ENCODE peak calls at places on chromosomes 16 and 17, in eight cellular contexts. One of them, this sample, is unnamed.
A peak's percentile ranks its signal among the peaks of the same experiment; 100 is the strongest.

GRCh38 chr16:64615647-64616280 is 506.1 kb downstream of the CDH11 start:
- DNase-seq in AG09319: no peak
- DNase-seq in nephron progenitor cell: peak; percentile 41
- DNase-seq in PC-9: no peak
- DNase-seq in dorsolateral prefrontal cortex: no peak
- DNase-seq in prostate gland: no peak
- DNase-seq in CD8-positive, alpha-beta T cell: no peak
- DNase-seq in fibroblast of mammary gland: no peak
- DNase-seq in this sample: no peak

GRCh38 chr17:17364338-17364667 is 61.1 kb downstream of the NT5M start:
- DNase-seq in AG09319: no peak
- DNase-seq in fibroblast of mammary gland: no peak
- DNase-seq in dorsolateral prefrontal cortex: no peak
- DNase-seq in PC-9: no peak
- DNase-seq in nephron progenitor cell: no peak
- DNase-seq in CD8-positive, alpha-beta T cell: no peak
- DNase-seq in prostate gland: no peak
- DNase-seq in this sample: no peak

GRCh38 chr17:58476812-58477211 is 11.4 kb downstream of the HSF5 start:
- DNase-seq in AG09319: no peak
- DNase-seq in prostate gland: no peak
- DNase-seq in CD8-positive, alpha-beta T cell: no peak
- DNase-seq in nephron progenitor cell: no peak
- DNase-seq in PC-9: no peak
- DNase-seq in dorsolateral prefrontal cortex: no peak
- DNase-seq in fibroblast of mammary gland: no peak
- DNase-seq in this sample: no peak

GRCh38 chr16:4200781-4201137 is 41.1 kb downstream of the SRL start:
- DNase-seq in dorsolateral prefrontal cortex: no peak
- DNase-seq in nephron progenitor cell: no peak
- DNase-seq in fibroblast of mammary gland: peak; percentile 42
- DNase-seq in prostate gland: no peak
- DNase-seq in PC-9: no peak
- DNase-seq in CD8-positive, alpha-beta T cell: no peak
- DNase-seq in AG09319: no peak
- DNase-seq in this sample: no peak

GRCh38 chr17:33016920-33017319 is 25.3 kb downstream of the SPACA3 start:
- DNase-seq in dorsolateral prefrontal cortex: no peak
- DNase-seq in prostate gland: no peak
- DNase-seq in PC-9: no peak
- DNase-seq in CD8-positive, alpha-beta T cell: no peak
- DNase-seq in nephron progenitor cell: no peak
- DNase-seq in fibroblast of mammary gland: no peak
- DNase-seq in AG09319: no peak
- DNase-seq in this sample: no peak

GRCh38 chr17:28972437-28972836 is 21.1 kb upstream of the PHF12 start:
- DNase-seq in AG09319: no peak
- DNase-seq in prostate gland: no peak
- DNase-seq in PC-9: no peak
- DNase-seq in fibroblast of mammary gland: no peak
- DNase-seq in nephron progenitor cell: no peak
- DNase-seq in dorsolateral prefrontal cortex: no peak
- DNase-seq in CD8-positive, alpha-beta T cell: no peak
- DNase-seq in this sample: no peak

GRCh38 chr17:42221886-42222745 is 27.8 kb upstream of the GHDC start:
- DNase-seq in nephron progenitor cell: peak; percentile 41
- DNase-seq in CD8-positive, alpha-beta T cell: peak; percentile 57
- DNase-seq in AG09319: no peak
- DNase-seq in prostate gland: peak; percentile 22
- DNase-seq in PC-9: peak; percentile 10
- DNase-seq in dorsolateral prefrontal cortex: no peak
- DNase-seq in fibroblast of mammary gland: peak; percentile 60
- DNase-seq in this sample: peak; percentile 22

GRCh38 chr16:75703341-75703740 is 2.1 kb upstream of the DUXB start:
- DNase-seq in nephron progenitor cell: no peak
- DNase-seq in fibroblast of mammary gland: peak; percentile 59
- DNase-seq in prostate gland: no peak
- DNase-seq in dorsolateral prefrontal cortex: no peak
- DNase-seq in CD8-positive, alpha-beta T cell: no peak
- DNase-seq in AG09319: no peak
- DNase-seq in PC-9: no peak
- DNase-seq in this sample: no peak

GRCh38 chr17:65455154-65455971 is 106.1 kb downstream of the AXIN2 start:
- DNase-seq in prostate gland: no peak
- DNase-seq in PC-9: no peak
- DNase-seq in fibroblast of mammary gland: no peak
- DNase-seq in nephron progenitor cell: no peak
- DNase-seq in AG09319: no peak
- DNase-seq in CD8-positive, alpha-beta T cell: no peak
- DNase-seq in dorsolateral prefrontal cortex: no peak
- DNase-seq in this sample: no peak

GRCh38 chr17:43434902-43435319 is 36.1 kb downstream of the ARL4D start:
- DNase-seq in prostate gland: no peak
- DNase-seq in AG09319: no peak
- DNase-seq in dorsolateral prefrontal cortex: no peak
- DNase-seq in nephron progenitor cell: no peak
- DNase-seq in PC-9: no peak
- DNase-seq in fibroblast of mammary gland: no peak
- DNase-seq in CD8-positive, alpha-beta T cell: no peak
- DNase-seq in this sample: no peak

GRCh38 chr16:68995011-68995504 is 110.4 kb upstream of the HAS3 start:
- DNase-seq in fibroblast of mammary gland: peak; percentile 55
- DNase-seq in prostate gland: peak; percentile 34
- DNase-seq in CD8-positive, alpha-beta T cell: no peak
- DNase-seq in nephron progenitor cell: no peak
- DNase-seq in dorsolateral prefrontal cortex: no peak
- DNase-seq in AG09319: no peak
- DNase-seq in PC-9: peak; percentile 25
- DNase-seq in this sample: no peak

GRCh38 chr17:77312061-77312684 is 171.4 kb downstream of the SEC14L1 start:
- DNase-seq in fibroblast of mammary gland: no peak
- DNase-seq in nephron progenitor cell: no peak
- DNase-seq in prostate gland: no peak
- DNase-seq in AG09319: no peak
- DNase-seq in CD8-positive, alpha-beta T cell: no peak
- DNase-seq in PC-9: no peak
- DNase-seq in dorsolateral prefrontal cortex: no peak
- DNase-seq in this sample: no peak

GRCh38 chr17:12815642-12816141 is 26.4 kb downstream of the ARHGAP44 start:
- DNase-seq in CD8-positive, alpha-beta T cell: no peak
- DNase-seq in PC-9: no peak
- DNase-seq in AG09319: no peak
- DNase-seq in prostate gland: no peak
- DNase-seq in nephron progenitor cell: no peak
- DNase-seq in fibroblast of mammary gland: no peak
- DNase-seq in dorsolateral prefrontal cortex: no peak
- DNase-seq in this sample: no peak

GRCh38 chr17:38325221-38325851 is 18.4 kb downstream of the GPR179 start:
- DNase-seq in PC-9: no peak
- DNase-seq in dorsolateral prefrontal cortex: no peak
- DNase-seq in prostate gland: no peak
- DNase-seq in nephron progenitor cell: no peak
- DNase-seq in fibroblast of mammary gland: no peak
- DNase-seq in AG09319: no peak
- DNase-seq in CD8-positive, alpha-beta T cell: no peak
- DNase-seq in this sample: peak; percentile 34

GRCh38 chr17:74569392-74570003 is 2.2 kb upstream of the CD300H start:
- DNase-seq in nephron progenitor cell: no peak
- DNase-seq in AG09319: peak; percentile 63
- DNase-seq in fibroblast of mammary gland: peak; percentile 100
- DNase-seq in PC-9: peak; percentile 34
- DNase-seq in prostate gland: no peak
- DNase-seq in CD8-positive, alpha-beta T cell: no peak
- DNase-seq in dorsolateral prefrontal cortex: peak; percentile 37
- DNase-seq in this sample: no peak

GRCh38 chr16:55393976-55394375 is 70.0 kb downstream of the IRX6 start:
- DNase-seq in nephron progenitor cell: no peak
- DNase-seq in dorsolateral prefrontal cortex: peak; percentile 32
- DNase-seq in CD8-positive, alpha-beta T cell: no peak
- DNase-seq in fibroblast of mammary gland: no peak
- DNase-seq in PC-9: no peak
- DNase-seq in prostate gland: no peak
- DNase-seq in AG09319: no peak
- DNase-seq in this sample: no peak

GRCh38 chr16:12225816-12226480 is 249.4 kb downstream of the SNX29 start:
- DNase-seq in AG09319: no peak
- DNase-seq in prostate gland: no peak
- DNase-seq in CD8-positive, alpha-beta T cell: no peak
- DNase-seq in fibroblast of mammary gland: peak; percentile 27
- DNase-seq in PC-9: no peak
- DNase-seq in nephron progenitor cell: no peak
- DNase-seq in dorsolateral prefrontal cortex: no peak
- DNase-seq in this sample: no peak

GRCh38 chr17:72162569-72162968 is 41.7 kb downstream of the SOX9 start:
- DNase-seq in fibroblast of mammary gland: no peak
- DNase-seq in AG09319: no peak
- DNase-seq in prostate gland: no peak
- DNase-seq in dorsolateral prefrontal cortex: no peak
- DNase-seq in nephron progenitor cell: no peak
- DNase-seq in CD8-positive, alpha-beta T cell: no peak
- DNase-seq in PC-9: no peak
- DNase-seq in this sample: no peak

GRCh38 chr16:9901-10665 is 43.3 kb downstream of the POLR3K start:
- DNase-seq in prostate gland: no peak
- DNase-seq in nephron progenitor cell: no peak
- DNase-seq in CD8-positive, alpha-beta T cell: peak; percentile 25
- DNase-seq in AG09319: no peak
- DNase-seq in fibroblast of mammary gland: no peak
- DNase-seq in PC-9: no peak
- DNase-seq in dorsolateral prefrontal cortex: no peak
- DNase-seq in this sample: no peak

GRCh38 chr16:12219992-12220391 is 243.5 kb downstream of the SNX29 start:
- DNase-seq in PC-9: no peak
- DNase-seq in prostate gland: no peak
- DNase-seq in CD8-positive, alpha-beta T cell: no peak
- DNase-seq in fibroblast of mammary gland: no peak
- DNase-seq in dorsolateral prefrontal cortex: no peak
- DNase-seq in AG09319: no peak
- DNase-seq in nephron progenitor cell: no peak
- DNase-seq in this sample: no peak

GRCh38 chr17:39461911-39462641 is 790 bp downstream of the CDK12 start:
- DNase-seq in CD8-positive, alpha-beta T cell: no peak
- DNase-seq in AG09319: no peak
- DNase-seq in dorsolateral prefrontal cortex: peak; percentile 9
- DNase-seq in nephron progenitor cell: peak; percentile 16
- DNase-seq in fibroblast of mammary gland: peak; percentile 54
- DNase-seq in prostate gland: peak; percentile 22
- DNase-seq in PC-9: no peak
- DNase-seq in this sample: peak; percentile 4

GRCh38 chr17:68198931-68199836 is 48.7 kb upstream of the AMZ2 start:
- DNase-seq in prostate gland: no peak
- DNase-seq in dorsolateral prefrontal cortex: peak; percentile 26
- DNase-seq in nephron progenitor cell: peak; percentile 52
- DNase-seq in CD8-positive, alpha-beta T cell: peak; percentile 53
- DNase-seq in fibroblast of mammary gland: no peak
- DNase-seq in AG09319: no peak
- DNase-seq in PC-9: no peak
- DNase-seq in this sample: no peak

GRCh38 chr16:7513429-7513828 is 180.8 kb downstream of the RBFOX1 start:
- DNase-seq in nephron progenitor cell: no peak
- DNase-seq in PC-9: peak; percentile 2
- DNase-seq in dorsolateral prefrontal cortex: no peak
- DNase-seq in AG09319: no peak
- DNase-seq in prostate gland: no peak
- DNase-seq in CD8-positive, alpha-beta T cell: no peak
- DNase-seq in fibroblast of mammary gland: no peak
- DNase-seq in this sample: no peak

GRCh38 chr17:64216385-64217248 is 46.4 kb downstream of the TEX2 start:
- DNase-seq in dorsolateral prefrontal cortex: peak; percentile 23
- DNase-seq in CD8-positive, alpha-beta T cell: no peak
- DNase-seq in prostate gland: no peak
- DNase-seq in nephron progenitor cell: no peak
- DNase-seq in AG09319: no peak
- DNase-seq in PC-9: no peak
- DNase-seq in fibroblast of mammary gland: peak; percentile 69
- DNase-seq in this sample: no peak
- TF ChIP-seq CTCF in dorsolateral prefrontal cortex: no peak
- TF ChIP-seq CTCF in CD8-positive, alpha-beta T cell: no peak
- TF ChIP-seq CTCF in prostate gland: no peak
- TF ChIP-seq CTCF in nephron progenitor cell: no peak
- TF ChIP-seq CTCF in AG09319: no peak
- TF ChIP-seq CTCF in PC-9: no peak
- TF ChIP-seq CTCF in fibroblast of mammary gland: no peak
- TF ChIP-seq CTCF in this sample: no peak

DNA sequence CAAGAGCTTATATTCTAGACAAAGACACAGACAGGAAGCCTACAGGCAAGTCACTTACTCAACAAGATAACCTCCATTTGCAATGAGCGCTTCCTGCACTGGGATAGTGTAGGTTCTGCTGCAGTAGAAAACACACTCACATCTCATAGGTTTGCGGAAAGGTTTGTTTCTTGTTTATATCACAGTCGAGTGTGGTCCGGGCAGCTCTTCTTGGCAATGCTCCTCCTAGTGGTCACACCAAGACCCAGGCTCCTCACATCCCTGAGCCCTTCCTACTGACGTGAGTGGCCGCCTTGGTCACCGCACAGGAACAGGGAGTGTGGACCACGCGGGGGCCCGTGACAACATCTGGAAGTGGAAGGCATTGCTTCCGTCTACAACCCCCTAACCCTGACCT is 48.0 kb upstream of the RBFOX3 start:
- DNase-seq in prostate gland: peak; percentile 4
- DNase-seq in CD8-positive, alpha-beta T cell: peak; percentile 8
- DNase-seq in dorsolateral prefrontal cortex: peak; percentile 76
- DNase-seq in PC-9: no peak
- DNase-seq in fibroblast of mammary gland: peak; percentile 25
- DNase-seq in nephron progenitor cell: peak; percentile 55
- DNase-seq in AG09319: no peak
- DNase-seq in this sample: peak; percentile 39
- TF ChIP-seq CTCF in prostate gland: peak; percentile 39
- TF ChIP-seq CTCF in CD8-positive, alpha-beta T cell: no peak
- TF ChIP-seq CTCF in dorsolateral prefrontal cortex: peak; percentile 28
- TF ChIP-seq CTCF in PC-9: peak; percentile 52
- TF ChIP-seq CTCF in fibroblast of mammary gland: peak; percentile 45
- TF ChIP-seq CTCF in nephron progenitor cell: peak; percentile 63
- TF ChIP-seq CTCF in AG09319: peak; percentile 15
- TF ChIP-seq CTCF in this sample: peak; percentile 68

DNA sequence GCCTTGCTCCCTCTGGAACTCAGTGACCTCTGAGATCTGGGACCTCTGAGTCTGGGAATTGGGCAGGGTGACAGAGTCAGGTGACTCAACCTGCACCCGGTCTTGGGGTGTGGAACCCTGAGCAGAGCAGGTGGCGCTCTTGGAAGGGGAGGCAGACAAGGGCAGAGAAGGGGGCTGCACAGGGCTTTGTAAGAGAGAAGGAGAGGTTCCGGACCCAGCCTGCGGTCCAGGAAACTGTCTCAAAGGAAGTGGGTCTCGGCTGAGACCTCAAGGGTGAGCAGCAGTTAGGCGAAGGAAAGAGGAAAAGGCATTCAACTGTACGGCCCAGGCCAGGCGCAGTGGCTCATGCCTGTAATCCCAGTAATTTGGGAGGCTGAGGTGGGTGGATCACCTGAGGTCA is 10.0 kb upstream of the RIPOR1 start:
- DNase-seq in CD8-positive, alpha-beta T cell: no peak
- DNase-seq in fibroblast of mammary gland: no peak
- DNase-seq in PC-9: no peak
- DNase-seq in prostate gland: no peak
- DNase-seq in nephron progenitor cell: no peak
- DNase-seq in dorsolateral prefrontal cortex: no peak
- DNase-seq in AG09319: no peak
- DNase-seq in this sample: no peak
- TF ChIP-seq CTCF in CD8-positive, alpha-beta T cell: no peak
- TF ChIP-seq CTCF in fibroblast of mammary gland: no peak
- TF ChIP-seq CTCF in PC-9: no peak
- TF ChIP-seq CTCF in prostate gland: no peak
- TF ChIP-seq CTCF in nephron progenitor cell: no peak
- TF ChIP-seq CTCF in dorsolateral prefrontal cortex: no peak
- TF ChIP-seq CTCF in AG09319: no peak
- TF ChIP-seq CTCF in this sample: no peak

GRCh38 chr16:1194665-1195392 is 30.2 kb downstream of the TPSG1 start:
- DNase-seq in fibroblast of mammary gland: no peak
- DNase-seq in dorsolateral prefrontal cortex: peak; percentile 22
- DNase-seq in PC-9: no peak
- DNase-seq in CD8-positive, alpha-beta T cell: peak; percentile 12
- DNase-seq in nephron progenitor cell: peak; percentile 72
- DNase-seq in AG09319: no peak
- DNase-seq in prostate gland: no peak
- DNase-seq in this sample: peak; percentile 52
- TF ChIP-seq CTCF in fibroblast of mammary gland: peak; percentile 49
- TF ChIP-seq CTCF in dorsolateral prefrontal cortex: peak; percentile 86
- TF ChIP-seq CTCF in PC-9: peak; percentile 81
- TF ChIP-seq CTCF in CD8-positive, alpha-beta T cell: peak; percentile 44
- TF ChIP-seq CTCF in nephron progenitor cell: peak; percentile 91
- TF ChIP-seq CTCF in AG09319: peak; percentile 68
- TF ChIP-seq CTCF in prostate gland: peak; percentile 88
- TF ChIP-seq CTCF in this sample: peak; percentile 81